ENCODE peak calls at places on chromosome 1, in four cellular contexts. W is A549, X is H1, J is HepG2. I is an unnamed sample.
A peak's percentile ranks its signal among the peaks of the same experiment; 100 is the strongest.

GRCh38 chr1:34460193-34460592 is 283.5 kb downstream of the C1orf94 start:
- DNase-seq in W (peak; percentile 15), X (peak; percentile 23), J (peak; percentile 21), I (peak; percentile 60)

GRCh38 chr1:57850572-57850971 is 426.7 kb upstream of the DAB1 start:
- DNase-seq in X (no peak), J (no peak), W (no peak), I (no peak)

GRCh38 chr1:150579955-150580642 is 689 bp upstream of the MCL1 start:
- DNase-seq in W (no peak), J (no peak), X (no peak), I (no peak)

GRCh38 chr1:118210723-118211110 is 25.7 kb upstream of the SPAG17 start:
- DNase-seq in J (no peak), W (no peak), X (no peak), I (no peak)

GRCh38 chr1:231625975-231626534 is 535 bp upstream of the DISC1 start:
- DNase-seq in J (no peak), W (no peak), X (no peak), I (no peak)

GRCh38 chr1:169945171-169945570 is 51.5 kb upstream of the SCYL3 start:
- DNase-seq in W (no peak), J (no peak), X (no peak), I (no peak)

GRCh38 chr1:10909697-10910489 is 102.6 kb upstream of the TARDBP start:
- DNase-seq in J (peak; percentile 28), W (peak; percentile 46), X (no peak), I (peak; percentile 82)

GRCh38 chr1:155893389-155894142 is 17.6 kb downstream of the RIT1 start:
- DNase-seq in J (peak; percentile 85), X (no peak), W (peak; percentile 70), I (peak; percentile 4)

GRCh38 chr1:160993544-160993943 is 27.4 kb downstream of the F11R start:
- DNase-seq in X (no peak), W (peak; percentile 25), J (peak; percentile 33), I (peak; percentile 54)

GRCh38 chr1:2585318-2586092 is 1.1 kb upstream of the PRXL2B start:
- DNase-seq in W (peak; percentile 31), J (peak; percentile 63), X (no peak), I (peak; percentile 83)
- TF ChIP-seq PHF8 in W (no peak), J (no peak), X (no peak), I (peak; percentile 7)

GRCh38 chr1:240766831-240767230 is 154.9 kb upstream of the GREM2 start:
- DNase-seq in X (no peak), J (no peak), W (no peak), I (no peak)

GRCh38 chr1:240771450-240771849 is 159.5 kb upstream of the GREM2 start:
- DNase-seq in J (no peak), W (no peak), X (no peak), I (no peak)

GRCh38 chr1:240768979-240769378 is 157.0 kb upstream of the GREM2 start:
- DNase-seq in X (no peak), J (no peak), W (no peak), I (no peak)

GRCh38 chr1:240763771-240764170 is 151.8 kb upstream of the GREM2 start:
- DNase-seq in W (no peak), J (no peak), X (no peak), I (no peak)

GRCh38 chr1:240765732-240766363 is 153.9 kb upstream of the GREM2 start:
- DNase-seq in J (no peak), X (peak; percentile 1), W (peak; percentile 10), I (no peak)
- TF ChIP-seq PHF8 in J (no peak), X (no peak), W (no peak), I (no peak)

DNA sequence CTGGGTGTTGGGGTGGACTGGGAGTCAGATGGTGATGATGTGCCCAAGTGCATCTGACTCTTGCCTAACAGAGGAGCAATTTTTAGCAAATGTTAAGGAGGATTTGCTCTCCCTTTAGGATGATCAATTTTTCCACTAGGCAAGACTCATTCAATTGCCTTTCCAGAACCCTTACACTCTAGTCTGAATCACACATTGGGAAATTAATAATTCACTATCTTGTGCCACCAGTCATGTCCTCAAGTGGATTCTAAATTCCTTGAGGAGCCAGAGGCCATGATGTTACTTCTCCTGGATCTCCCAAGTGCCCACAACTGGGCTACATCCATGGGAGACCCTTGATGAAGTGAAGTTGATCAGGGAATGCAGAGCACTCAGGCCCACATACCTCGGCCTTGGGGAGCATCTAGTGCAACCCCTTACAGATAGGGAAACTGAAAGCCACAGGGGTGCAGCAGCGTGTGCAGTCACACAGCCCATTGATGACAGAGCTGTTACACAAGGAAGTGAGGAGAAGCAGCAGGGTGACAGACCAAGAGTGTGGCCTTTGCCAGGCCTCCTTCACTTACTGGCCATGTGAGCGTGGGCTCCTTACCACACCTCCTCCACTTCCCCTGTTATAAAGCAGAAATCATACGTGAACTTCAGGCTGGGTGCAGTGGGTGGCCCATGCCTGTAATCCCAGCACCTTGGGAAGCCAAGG is 99.9 kb upstream of the SLC44A3 start:
- DNase-seq in J (no peak), X (no peak), W (no peak), I (no peak)
- TF ChIP-seq PHF8 in J (no peak), X (no peak), W (no peak), I (no peak)

DNA sequence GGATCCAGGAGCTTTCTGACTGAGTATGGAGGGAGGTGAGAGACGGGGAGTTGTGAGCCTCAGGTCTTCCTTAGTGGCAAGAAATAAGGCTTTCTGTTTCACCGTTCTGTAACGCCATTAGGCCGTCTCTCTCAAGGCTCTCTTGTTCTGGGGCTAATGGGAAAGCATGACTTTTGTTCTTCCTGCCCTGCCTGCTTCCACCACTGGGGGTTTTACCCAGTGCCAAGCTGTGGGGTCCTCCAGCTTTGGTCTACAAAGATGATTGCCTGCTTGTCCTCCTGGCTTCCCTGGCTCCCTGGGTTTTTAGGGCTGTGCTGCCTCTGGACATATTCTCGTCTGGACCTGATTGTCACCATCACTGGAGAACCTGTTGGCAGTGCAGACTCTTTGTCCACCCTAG is 74.8 kb upstream of the TINAGL1 start:
- DNase-seq in J (no peak), X (no peak), W (peak; percentile 28), I (no peak)
- TF ChIP-seq PHF8 in J (no peak), X (no peak), W (no peak), I (no peak)

GRCh38 chr1:38529946-38530345 is 329.6 kb downstream of the RRAGC start:
- DNase-seq in X (no peak), W (no peak), J (no peak), I (no peak)

GRCh38 chr1:38529337-38529860 is 330.2 kb downstream of the RRAGC start:
- DNase-seq in X (no peak), J (no peak), W (no peak), I (no peak)

GRCh38 chr1:38527373-38527966 is 332.1 kb downstream of the RRAGC start:
- DNase-seq in J (no peak), W (no peak), X (no peak), I (peak; percentile 65)

GRCh38 chr1:38530957-38531356 is 328.6 kb downstream of the RRAGC start:
- DNase-seq in X (no peak), W (no peak), J (no peak), I (no peak)

GRCh38 chr1:38528600-38528999 is 331.0 kb downstream of the RRAGC start:
- DNase-seq in W (no peak), X (no peak), J (no peak), I (no peak)
- TF ChIP-seq PHF8 in W (no peak), X (no peak), J (no peak), I (no peak)

GRCh38 chr1:215665212-215665611 is 98.1 kb downstream of the KCTD3 start:
- DNase-seq in X (no peak), J (no peak), W (no peak), I (peak; percentile 46)
- TF ChIP-seq PHF8 in X (no peak), J (no peak), W (no peak), I (no peak)

GRCh38 chr1:109716570-109717090 is 4.6 kb downstream of the GSTM5 start:
- DNase-seq in J (no peak), X (no peak), W (no peak), I (no peak)

GRCh38 chr1:109719337-109719837 is 7.3 kb downstream of the GSTM5 start:
- DNase-seq in X (no peak), W (no peak), J (no peak), I (peak; percentile 74)

GRCh38 chr1:109716121-109716520 is 4.1 kb downstream of the GSTM5 start:
- DNase-seq in J (no peak), X (no peak), W (no peak), I (peak; percentile 3)

GRCh38 chr1:109717729-109718128 is 5.7 kb downstream of the GSTM5 start:
- DNase-seq in W (no peak), X (no peak), J (no peak), I (no peak)

DNA sequence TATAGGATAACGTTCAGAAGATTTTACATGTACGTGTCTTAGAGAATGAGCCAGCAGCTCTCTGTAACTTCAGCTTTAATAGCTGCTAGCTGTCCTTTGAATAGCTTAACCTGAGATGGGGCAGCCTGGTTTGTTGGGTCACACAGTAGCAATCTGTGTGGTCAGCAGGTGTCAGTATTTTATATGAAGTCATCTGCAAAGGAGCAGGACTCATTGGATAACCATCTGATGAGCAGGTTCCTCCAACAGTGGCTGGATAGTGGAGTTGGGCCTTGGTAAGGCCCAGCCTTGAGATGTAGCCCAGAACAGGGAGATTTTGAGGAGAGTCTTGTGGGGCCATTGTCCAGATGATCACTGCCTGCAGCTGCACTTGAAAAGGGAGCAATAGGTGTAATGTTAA is 6.4 kb downstream of the GSTM5 start:
- DNase-seq in J (peak; percentile 65), X (no peak), W (peak; percentile 17), I (peak; percentile 44)
- TF ChIP-seq PHF8 in J (no peak), X (no peak), W (no peak), I (no peak)